ENCODE peak calls at places on chromosomes 12 and 14, in six cellular contexts. M is foreskin melanocyte; P is stimulated activated naive CD8-positive, alpha-beta T cell treated with anti-CD3 and anti-CD28 coated beads, Interleukin-15, Interleukin-2, amounts not matched to agents 100 U/mL and 50 U/mL, for 24 hours; R is fibroblast of the conjunctiva; B is stimulated activated CD4-positive, alpha-beta T cell treated with anti-CD3 and anti-CD28 coated beads, Interleukin-12 subunit alpha, Interleukin-12 subunit beta, amount 100 ng/mL, for 48 hours; T is IMR-90. E is an unnamed sample.

GRCh38 chr12:38025916-38026315 is 290.7 kb upstream of the ALG10B start:
- DNase-seq in M (no peak), P (no peak), R (no peak), B (no peak), T (no peak), E (no peak)

GRCh38 chr14:64966976-64967375 is 5.2 kb downstream of the RAB15 start:
- DNase-seq in M (no peak), P (no peak), R (no peak), B (no peak), T (no peak), E (no peak)

GRCh38 chr12:64826234-64826633 is 1.8 kb downstream of the TBC1D30 start:
- DNase-seq in M (peak), P (peak), R (no peak), B (peak), T (peak), E (peak)

GRCh38 chr14:26137161-26137560 is 460.7 kb downstream of the NOVA1 start:
- DNase-seq in M (no peak), P (peak), R (no peak), B (no peak), T (no peak), E (no peak)

GRCh38 chr12:109706747-109707469 is 6.7 kb upstream of the FAM222A start:
- DNase-seq in M (no peak), P (no peak), R (no peak), B (no peak), T (no peak), E (no peak)

GRCh38 chr12:108508243-108508642 is 6.8 kb upstream of the FICD start:
- DNase-seq in M (no peak), P (no peak), R (no peak), B (no peak), T (no peak), E (no peak)

GRCh38 chr14:91063119-91063518 is 2.7 kb upstream of the RPS6KA5 start:
- DNase-seq in M (peak), P (no peak), R (no peak), B (peak), T (no peak), E (peak)

GRCh38 chr12:11969437-11970154 is 101.1 kb upstream of the BCL2L14 start:
- DNase-seq in M (no peak), P (no peak), R (no peak), B (no peak), T (no peak), E (no peak)

GRCh38 chr12:108468149-108468968 is 46.7 kb upstream of the FICD start:
- DNase-seq in M (peak), P (peak), R (no peak), B (peak), T (peak), E (peak)

GRCh38 chr12:13220848-13221247 is 24.3 kb downstream of the EMP1 start:
- DNase-seq in M (no peak), P (no peak), R (no peak), B (no peak), T (no peak), E (no peak)

GRCh38 chr12:55847603-55848329 is 5.0 kb upstream of the MMP19 start:
- DNase-seq in M (peak), P (peak), R (peak), B (no peak), T (peak), E (peak)

GRCh38 chr12:42690264-42690663 is 100.7 kb upstream of the PRICKLE1 start:
- DNase-seq in M (no peak), P (no peak), R (no peak), B (no peak), T (no peak), E (no peak)